ENCODE peak calls at places on chromosomes 5 and 9, in eight cellular contexts. J is ovary, R is AG10803, Y is HCT116, X is cardiac fibroblast, A is fibroblast of mammary gland, N is fibroblast of the aortic adventitia, E is fibroblast of lung. C is an unnamed sample.

GRCh38 chr5:158382473-158382872 is 523.5 kb upstream of the CLINT1 start:
- DNase-seq in N (peak; percentile 98), R (peak; percentile 96), J (peak; percentile 79), A (peak; percentile 97), X (peak; percentile 95), E (peak; percentile 97), Y (peak; percentile 29), C (peak; percentile 91)

GRCh38 chr9:38008168-38009034 is 60.6 kb downstream of the SHB start:
- DNase-seq in A (peak; percentile 92), Y (peak; percentile 82), E (peak; percentile 96), R (peak; percentile 86), N (peak; percentile 79), X (peak; percentile 78), J (no peak), C (peak; percentile 97)

GRCh38 chr5:174145821-174146220 is 100.3 kb downstream of the NSG2 start:
- DNase-seq in E (peak; percentile 14), R (peak; percentile 3), X (peak; percentile 3), A (peak; percentile 7), J (no peak), Y (no peak), N (no peak), C (no peak)

GRCh38 chr5:19795218-19795617 is 192.8 kb downstream of the CDH18 start:
- DNase-seq in N (peak; percentile 67), E (peak; percentile 26), R (peak; percentile 21), A (peak; percentile 2), Y (no peak), J (no peak), X (peak; percentile 44), C (no peak)

GRCh38 chr9:134314950-134315715 is 11.1 kb upstream of the RXRA start:
- DNase-seq in J (peak; percentile 10), A (no peak), R (no peak), E (no peak), Y (no peak), X (no peak), N (no peak), C (no peak)

GRCh38 chr9:117957267-117957666 is 253.1 kb downstream of the TLR4 start:
- DNase-seq in R (no peak), J (no peak), N (no peak), A (no peak), E (no peak), Y (no peak), X (no peak), C (no peak)

GRCh38 chr9:93301911-93302525 is 118.1 kb downstream of the WNK2 start:
- DNase-seq in R (no peak), X (no peak), A (no peak), J (no peak), N (no peak), Y (no peak), E (no peak), C (no peak)

GRCh38 chr5:178071108-178071507 is 42.2 kb upstream of the N4BP3 start:
- DNase-seq in Y (no peak), J (no peak), E (no peak), X (no peak), A (no peak), R (no peak), N (no peak), C (no peak)

GRCh38 chr5:155908543-155908942 is 418.4 kb upstream of the SGCD start:
- DNase-seq in E (no peak), N (no peak), J (no peak), Y (no peak), R (no peak), A (no peak), X (no peak), C (no peak)

GRCh38 chr5:108084105-108084504 is 297.8 kb downstream of the FBXL17 start:
- DNase-seq in A (peak; percentile 15), R (no peak), Y (no peak), X (no peak), J (no peak), E (peak; percentile 58), N (peak; percentile 38), C (peak; percentile 2)

GRCh38 chr5:59036274-59036961 is 453.5 kb downstream of the RAB3C start:
- DNase-seq in Y (peak; percentile 28), J (no peak), E (peak; percentile 91), N (peak; percentile 96), R (peak; percentile 97), A (peak; percentile 98), X (peak; percentile 94), C (peak; percentile 82)

GRCh38 chr9:136564379-136564988 is 18.6 kb upstream of the NOTCH1 start:
- DNase-seq in X (peak; percentile 81), E (peak; percentile 76), Y (no peak), R (peak; percentile 88), J (no peak), A (peak; percentile 90), N (peak; percentile 68), C (no peak)

GRCh38 chr5:127899214-127899610 is 184.4 kb upstream of the SLC12A2 start:
- DNase-seq in Y (no peak), X (no peak), N (peak; percentile 15), J (no peak), E (no peak), A (peak; percentile 43), R (no peak), C (no peak)

GRCh38 chr5:142091922-142092321 is 16.7 kb upstream of the NDFIP1 start:
- DNase-seq in X (no peak), R (no peak), E (no peak), J (no peak), A (no peak), Y (no peak), N (no peak), C (no peak)

GRCh38 chr5:29744618-29745017 is 1448.9 kb upstream of the CDH6 start:
- DNase-seq in R (no peak), X (no peak), J (no peak), N (no peak), E (no peak), A (no peak), Y (no peak), C (no peak)

GRCh38 chr9:114718801-114719221 is 36.8 kb upstream of the TEX48 start:
- DNase-seq in N (no peak), J (no peak), A (no peak), Y (peak; percentile 88), X (no peak), R (no peak), E (peak; percentile 63), C (peak; percentile 69)

DNA sequence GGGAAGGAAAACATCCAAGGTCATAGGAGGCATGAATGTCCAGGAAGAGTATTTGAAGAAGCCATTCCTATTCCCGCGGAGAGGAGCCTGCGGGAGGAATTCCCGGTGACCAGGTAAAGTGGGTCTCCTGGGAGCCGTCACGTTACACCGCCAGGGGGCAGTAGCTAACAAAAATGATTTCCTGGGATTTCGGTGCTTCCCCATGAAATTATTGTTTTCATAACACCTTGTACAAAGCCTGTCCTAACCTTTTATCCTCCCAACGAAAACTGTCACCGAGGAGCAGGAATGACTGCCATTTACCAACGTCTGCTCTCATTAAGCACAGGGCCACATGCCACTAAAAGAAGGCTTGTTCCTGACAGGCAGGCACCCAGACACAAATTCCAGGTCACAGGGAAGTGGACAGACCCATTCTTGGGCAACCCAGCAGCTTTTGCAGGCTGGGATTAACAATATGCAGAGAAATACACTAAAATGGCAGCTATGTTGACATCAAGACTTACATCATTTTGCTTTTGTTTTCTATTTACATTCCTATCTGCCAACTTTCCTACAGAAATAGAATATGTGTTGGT is 41.2 kb upstream of the CTSL start:
- DNase-seq in R (peak; percentile 19), X (peak; percentile 36), A (peak; percentile 54), E (peak; percentile 17), N (peak; percentile 52), Y (peak; percentile 15), J (peak; percentile 69), C (no peak)
- TF ChIP-seq CTCF in R (peak; percentile 80), X (peak; percentile 66), A (peak; percentile 73), E (peak; percentile 62), N (peak; percentile 73), Y (peak; percentile 86), J (peak; percentile 55), C (peak; percentile 78)

GRCh38 chr9:121593066-121593465 is 58.4 kb upstream of the DAB2IP start:
- DNase-seq in E (no peak), A (no peak), X (no peak), J (peak; percentile 20), N (no peak), Y (no peak), R (peak; percentile 13), C (no peak)

GRCh38 chr9:121584421-121584820 is 67.0 kb upstream of the DAB2IP start:
- DNase-seq in Y (no peak), E (no peak), X (no peak), R (no peak), A (no peak), N (no peak), J (no peak), C (no peak)

GRCh38 chr9:121592265-121592664 is 59.2 kb upstream of the DAB2IP start:
- DNase-seq in E (no peak), J (no peak), X (no peak), A (no peak), N (no peak), Y (no peak), R (no peak), C (no peak)

GRCh38 chr9:121589961-121590360 is 61.5 kb upstream of the DAB2IP start:
- DNase-seq in N (no peak), J (no peak), Y (no peak), A (no peak), E (no peak), R (no peak), X (no peak), C (no peak)

GRCh38 chr9:121587863-121588262 is 63.6 kb upstream of the DAB2IP start:
- DNase-seq in J (no peak), Y (no peak), X (no peak), R (no peak), E (no peak), A (no peak), N (no peak), C (no peak)
- H3K4me3 ChIP-seq in J (no peak overlapping the region), Y (no peak overlapping the region), X (no peak overlapping the region), R (no peak overlapping the region), E (no peak overlapping the region), A (no peak overlapping the region), N (no peak overlapping the region), C (no peak overlapping the region)

GRCh38 chr9:91949946-91950664 is at the start of gene ROR2:
- DNase-seq in N (peak; percentile 38), E (peak; percentile 34), Y (peak; percentile 37), X (peak; percentile 86), A (peak; percentile 54), J (peak; percentile 77), R (peak; percentile 35), C (no peak)
- TF ChIP-seq CTCF in N (peak; percentile 39), E (peak; percentile 27), Y (peak; percentile 46), X (no peak), A (peak; percentile 20), J (peak; percentile 92), R (no peak), C (no peak)

GRCh38 chr9:128244443-128245226 is 31.2 kb downstream of the GOLGA2 start:
- DNase-seq in R (peak; percentile 94), J (peak; percentile 62), N (peak; percentile 90), X (peak; percentile 92), E (peak; percentile 79), A (peak; percentile 90), Y (no peak), C (no peak)
- H3K4me3 ChIP-seq in R (peak overlapping the region; percentile 86), J (peak overlapping the region; percentile 16), N (peak overlapping the region; percentile 79), X (peak overlapping the region; percentile 43), E (peak overlapping the region; percentile 43), A (peak overlapping the region; percentile 59), Y (no peak overlapping the region), C (no peak overlapping the region)

GRCh38 chr5:180541710-180542109 is 47.5 kb downstream of the CNOT6 start:
- DNase-seq in A (no peak), Y (no peak), R (no peak), E (no peak), J (no peak), X (no peak), N (no peak), C (no peak)
- TF ChIP-seq CTCF in A (peak; percentile 4), Y (peak; percentile 25), R (no peak), E (no peak), J (no peak), X (no peak), N (no peak), C (no peak)